ENCODE peak calls at places on chromosome 22, in seven cellular contexts. Z is nephron progenitor cell; P is GM23338; X is mammary epithelial cell; Y is effector memory CD8-positive, alpha-beta T cell; E is fibroblast of pulmonary artery; F is NCI-H2107. T is an unnamed sample.

GRCh38 chr22:43088979-43089717 is at the start of gene TTLL1:
- DNase-seq in X (peak), P (peak), Z (peak), F (peak), E (peak), Y (peak), T (peak)

GRCh38 chr22:41917906-41918791 is 3.3 kb upstream of the SHISA8 start:
- DNase-seq in E (peak), F (no peak), X (peak), P (no peak), Y (no peak), Z (no peak), T (peak)

GRCh38 chr22:33971561-33971961 is 51.3 kb upstream of the LARGE1 start:
- DNase-seq in F (no peak), E (no peak), X (peak), P (no peak), Y (no peak), Z (no peak), T (no peak)

GRCh38 chr22:17629167-17629489 is 579 bp upstream of the ATP6V1E1 start:
- DNase-seq in Y (no peak), E (no peak), F (no peak), X (no peak), P (peak), Z (no peak), T (no peak)

GRCh38 chr22:39559456-39560105 is 11.0 kb upstream of the CACNA1I start:
- DNase-seq in E (no peak), X (no peak), Z (peak), F (no peak), P (peak), Y (no peak), T (peak)

GRCh38 chr22:46336119-46337078 is 885 bp downstream of the TRMU start:
- DNase-seq in X (peak), E (peak), F (no peak), Y (no peak), Z (peak), P (peak), T (peak)

GRCh38 chr22:26692215-26692614 is 34.8 kb downstream of the MIAT start:
- DNase-seq in X (no peak), E (no peak), Y (no peak), Z (no peak), P (no peak), F (no peak), T (no peak)

GRCh38 chr22:44648085-44648820 is 53.8 kb upstream of the PRR5 start:
- DNase-seq in Y (no peak), F (no peak), Z (no peak), E (no peak), X (no peak), P (no peak), T (peak)

GRCh38 chr22:44380716-44381500 is 68.2 kb upstream of the SHISAL1 start:
- DNase-seq in E (no peak), P (no peak), Y (no peak), X (no peak), F (no peak), Z (no peak), T (no peak)

GRCh38 chr22:39678862-39679490 is 108.4 kb downstream of the CACNA1I start:
- DNase-seq in Y (no peak), E (no peak), X (no peak), Z (no peak), F (no peak), P (no peak), T (no peak)

GRCh38 chr22:30038219-30038618 is 42.0 kb upstream of the HORMAD2 start:
- DNase-seq in X (peak), P (no peak), Y (no peak), F (no peak), E (peak), Z (no peak), T (no peak)

GRCh38 chr22:37690407-37690806 is 4.3 kb downstream of the NOL12 start:
- DNase-seq in E (no peak), Y (no peak), X (peak), F (no peak), P (no peak), Z (no peak), T (no peak)

GRCh38 chr22:48745842-48746788 is 1081.6 kb downstream of the BRD1 start:
- DNase-seq in Y (no peak), X (no peak), P (no peak), F (no peak), Z (no peak), E (no peak), T (no peak)

T was measured in H7.